ENCODE peak calls at places on chromosomes 16 and 17, in seven cellular contexts. S is colonic mucosa, D is WTC11, C is SK-N-SH, F is HCT116, N is body of pancreas, M is ascending aorta. K is an unnamed sample.

GRCh38 chr17:10316986-10317834 is 55.6 kb downstream of the MYH13 start:
- DNase-seq in D (peak), M (no peak), N (peak), C (peak), F (peak), S (peak), K (no peak)

GRCh38 chr17:50185724-50186545 is 15.5 kb downstream of the COL1A1 start:
- DNase-seq in D (no peak), M (no peak), F (no peak), S (no peak), N (no peak), C (no peak), K (no peak)

GRCh38 chr17:57559634-57560387 is 185.3 kb downstream of the CCDC182 start:
- DNase-seq in S (no peak), M (no peak), N (no peak), F (no peak), C (peak), D (no peak), K (no peak)

GRCh38 chr16:14427371-14427948 is 202.6 kb downstream of the PARN start:
- DNase-seq in D (no peak), C (no peak), S (no peak), M (no peak), N (no peak), F (no peak), K (peak)

GRCh38 chr16:2008631-2009301 is 855 bp downstream of the ZNF598 start:
- DNase-seq in M (no peak), C (peak), D (no peak), N (peak), F (no peak), S (peak), K (no peak)

GRCh38 chr17:7967751-7968150 is 34.7 kb upstream of the GUCY2D start:
- DNase-seq in C (no peak), F (no peak), N (no peak), D (no peak), M (no peak), S (no peak), K (no peak)

GRCh38 chr17:3004925-3005324 is 58.5 kb downstream of the OR1D5 start:
- DNase-seq in D (no peak), S (no peak), N (peak), M (no peak), F (no peak), C (peak), K (no peak)

GRCh38 chr17:77374170-77374936 is 233.6 kb downstream of the SEC14L1 start:
- DNase-seq in M (peak), C (peak), D (peak), N (peak), S (peak), F (no peak), K (no peak)

GRCh38 chr16:2001035-2001434 is 8.6 kb downstream of the ZNF598 start:
- DNase-seq in C (no peak), M (no peak), F (no peak), S (no peak), D (no peak), N (no peak), K (no peak)

GRCh38 chr17:30788918-30789317 is 35.6 kb downstream of the CRLF3 start:
- DNase-seq in F (no peak), N (no peak), S (no peak), M (no peak), C (no peak), D (no peak), K (no peak)

GRCh38 chr16:85303354-85303883 is 191.1 kb upstream of the CIBAR2 start:
- DNase-seq in D (peak), S (peak), M (no peak), C (peak), N (peak), F (peak), K (peak)

GRCh38 chr17:28704219-28704858 is 7.3 kb downstream of the PROCA1 start:
- DNase-seq in S (no peak), D (no peak), M (no peak), F (no peak), N (no peak), C (no peak), K (no peak)

GRCh38 chr17:19706791-19707727 is 9.3 kb downstream of the SLC47A2 start:
- DNase-seq in D (no peak), S (peak), C (no peak), F (no peak), M (no peak), N (no peak), K (no peak)

GRCh38 chr16:85252461-85252860 is 140.2 kb upstream of the CIBAR2 start:
- DNase-seq in M (no peak), C (no peak), D (no peak), S (no peak), F (no peak), N (no peak), K (no peak)

GRCh38 chr17:57782642-57783337 is 37.7 kb upstream of the CCDC182 start:
- DNase-seq in S (no peak), C (peak), D (peak), M (no peak), N (no peak), F (no peak), K (no peak)

GRCh38 chr16:87930456-87930855 is 5.9 kb downstream of the CA5A start:
- DNase-seq in N (no peak), S (no peak), D (peak), C (peak), M (no peak), F (no peak), K (peak)

GRCh38 chr16:20348365-20349185 is 3.9 kb downstream of the UMOD start:
- DNase-seq in S (peak), C (peak), F (no peak), M (no peak), N (peak), D (peak), K (no peak)

GRCh38 chr16:964696-965395 is 5.9 kb downstream of the LMF1 start:
- DNase-seq in C (no peak), N (no peak), S (peak), F (no peak), D (no peak), M (no peak), K (no peak)

GRCh38 chr17:50148226-50149098 is 2.0 kb downstream of the PPP1R9B start:
- DNase-seq in N (peak), M (peak), S (peak), C (peak), D (no peak), F (no peak), K (peak)

GRCh38 chr16:11205754-11206459 is 50.1 kb downstream of the SOCS1 start:
- DNase-seq in F (no peak), N (no peak), C (no peak), D (no peak), S (peak), M (no peak), K (peak)

GRCh38 chr17:2059125-2059836 is 4.4 kb downstream of the HIC1 start:
- DNase-seq in D (no peak), N (no peak), C (no peak), S (no peak), M (no peak), F (no peak), K (no peak)

GRCh38 chr17:82014432-82014831 is 8.2 kb downstream of the CENPX start:
- DNase-seq in F (no peak), N (no peak), D (no peak), M (no peak), S (no peak), C (peak), K (no peak)

GRCh38 chr17:40366861-40367518 is 2.5 kb upstream of the GJD3 start:
- DNase-seq in C (no peak), N (no peak), M (no peak), F (no peak), S (no peak), D (no peak), K (no peak)

GRCh38 chr17:72510454-72511016 is 389.7 kb downstream of the SOX9 start:
- DNase-seq in D (no peak), C (no peak), S (no peak), F (no peak), N (no peak), M (no peak), K (no peak)

GRCh38 chr16:46871587-46871986 is 12.6 kb upstream of the GPT2 start:
- DNase-seq in F (no peak), M (no peak), C (no peak), N (no peak), S (no peak), D (no peak), K (no peak)

GRCh38 chr16:66131156-66131807 is 235.2 kb upstream of the CDH5 start:
- DNase-seq in M (no peak), S (no peak), N (no peak), D (no peak), F (no peak), C (no peak), K (no peak)

GRCh38 chr16:66130296-66130910 is 236.1 kb upstream of the CDH5 start:
- DNase-seq in F (no peak), D (no peak), S (no peak), C (no peak), N (no peak), M (no peak), K (no peak)

GRCh38 chr16:66129196-66129595 is 237.3 kb upstream of the CDH5 start:
- DNase-seq in D (no peak), S (no peak), F (no peak), N (no peak), M (no peak), C (no peak), K (no peak)

GRCh38 chr16:66128363-66128725 is 238.1 kb upstream of the CDH5 start:
- DNase-seq in S (no peak), N (no peak), D (no peak), F (no peak), M (no peak), C (no peak), K (no peak)

DNA sequence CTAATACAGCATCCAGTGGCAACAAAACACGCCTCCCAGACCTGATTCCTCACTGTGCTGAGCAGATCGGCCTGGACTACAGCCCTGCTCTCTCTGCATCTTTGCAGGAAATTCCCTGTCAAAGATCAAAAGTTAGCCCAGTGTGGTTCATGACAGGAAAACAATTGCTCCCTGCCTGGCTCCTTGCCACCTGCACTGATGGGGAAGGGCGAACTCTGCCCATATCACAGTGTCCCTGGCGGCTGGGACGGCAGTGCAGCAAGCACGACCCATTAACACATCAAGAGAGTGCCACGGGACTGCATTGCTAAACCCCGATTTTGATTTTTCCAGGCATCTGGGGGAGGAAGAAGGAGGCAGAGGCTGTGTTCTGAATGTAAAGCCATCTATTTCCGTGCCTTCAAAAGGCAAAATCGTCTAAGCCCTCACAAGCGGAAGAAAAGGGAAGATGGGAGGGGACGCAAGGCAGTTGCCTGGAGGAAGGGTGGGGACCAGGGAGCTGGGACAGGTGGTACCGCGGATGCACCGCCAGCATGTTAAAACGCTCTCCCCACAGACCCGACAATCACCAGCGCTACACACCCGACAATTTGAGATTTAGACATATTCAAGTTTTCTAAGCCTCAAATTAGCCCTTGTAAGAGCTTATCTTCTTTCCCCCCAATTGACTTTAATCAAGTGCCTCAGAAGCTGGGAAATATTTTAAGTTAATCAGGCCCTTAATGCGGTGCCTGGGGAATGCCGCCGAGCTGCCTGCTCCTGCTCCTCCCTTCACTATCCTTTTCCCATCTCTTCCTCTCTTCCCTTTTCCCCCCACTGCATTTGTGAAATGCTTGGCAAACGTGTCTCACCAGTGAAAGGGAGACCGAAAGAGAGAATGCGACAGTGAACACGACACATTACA is 238.8 kb upstream of the CDH5 start:
- DNase-seq in M (no peak), C (peak), F (no peak), D (peak), S (no peak), N (peak), K (no peak)
- TF ChIP-seq CTCF in M (no peak), C (no peak), F (no peak), D (no peak), S (no peak), N (no peak), K (no peak)

DNA sequence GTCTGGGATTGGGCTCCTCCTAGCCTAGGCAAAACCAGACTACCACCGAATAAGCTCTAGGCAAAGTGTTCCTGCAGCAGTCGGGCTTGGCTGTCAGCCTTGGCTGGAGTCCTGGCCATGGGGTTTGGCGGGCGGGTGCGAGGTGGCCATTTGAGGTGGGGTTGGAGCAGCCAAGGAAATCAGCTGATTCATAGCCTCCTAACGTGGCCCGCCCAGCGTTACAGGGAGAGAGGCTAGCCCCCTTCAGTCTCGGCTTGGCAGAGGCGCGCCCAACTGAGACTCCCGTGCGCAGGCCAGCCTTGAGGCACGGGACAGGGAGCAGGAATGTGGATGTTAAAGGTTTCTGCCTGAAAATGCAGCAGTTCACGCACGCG is 1.9 kb downstream of the PMP22 start:
- DNase-seq in F (no peak), S (peak), D (peak), M (peak), N (peak), C (peak), K (peak)
- TF ChIP-seq CTCF in F (no peak), S (no peak), D (no peak), M (no peak), N (no peak), C (no peak), K (no peak)

GRCh38 chr16:30082545-30083090 is 6.8 kb downstream of the PPP4C start:
- DNase-seq in C (no peak), M (no peak), F (no peak), N (no peak), D (no peak), S (no peak), K (no peak)
- TF ChIP-seq CTCF in C (peak), M (no peak), F (no peak), N (no peak), D (no peak), S (no peak), K (peak)

GRCh38 chr17:60392042-60392844 is at the start of gene USP32:
- DNase-seq in N (peak), D (peak), S (peak), M (peak), C (peak), F (peak), K (peak)
- TF ChIP-seq CTCF in N (peak), D (no peak), S (peak), M (peak), C (peak), F (no peak), K (no peak)